ENCODE peak calls at places on chromosomes 1 and 21, in nine cellular contexts. Q is lung; C is HCT116; B is stimulated activated CD8-positive, alpha-beta memory T cell treated with anti-CD3 and anti-CD28 coated beads, Interleukin-2, amount 100 ng/mL, for 1 hour; I is mesothelial cell of epicardium; A is stimulated activated effector memory CD8-positive, alpha-beta T cell treated with anti-CD3 and anti-CD28 coated beads, Interleukin-12 subunit alpha, Interleukin-12 subunit beta, amount 100 ng/mL, for 72 hours; P is D341Med; J is SJSA1; O is GM13977. V is an unnamed sample.
A peak's percentile ranks its signal among the peaks of the same experiment; 100 is the strongest.

GRCh38 chr1:43436371-43436770 is 17.4 kb downstream of the HYI start:
- DNase-seq in Q (no peak), C (no peak), B (no peak), I (no peak), A (no peak), P (no peak), J (no peak), O (no peak), V (no peak)

GRCh38 chr1:40783001-40783905 is at the start of gene KCNQ4:
- DNase-seq in Q (peak; percentile 41), C (no peak), B (no peak), I (no peak), A (no peak), P (peak; percentile 82), J (no peak), O (peak; percentile 63), V (peak; percentile 84)

GRCh38 chr1:242691603-242691945 is 167.1 kb upstream of the PLD5 start:
- DNase-seq in Q (no peak), C (no peak), B (no peak), I (no peak), A (no peak), P (no peak), J (no peak), O (no peak), V (no peak)

GRCh38 chr1:164058192-164058591 is 500.8 kb upstream of the PBX1 start:
- DNase-seq in Q (no peak), C (no peak), B (no peak), I (no peak), A (no peak), P (no peak), J (no peak), O (no peak), V (no peak)

GRCh38 chr1:183272390-183272801 is 86.3 kb downstream of the LAMC2 start:
- DNase-seq in Q (no peak), C (no peak), B (no peak), I (no peak), A (no peak), P (no peak), J (peak; percentile 83), O (no peak), V (no peak)

GRCh38 chr1:199854681-199855321 is 172.7 kb upstream of the NR5A2 start:
- DNase-seq in Q (no peak), C (no peak), B (no peak), I (no peak), A (no peak), P (no peak), J (peak; percentile 18), O (no peak), V (no peak)

GRCh38 chr1:173048629-173049326 is 2.0 kb downstream of the TNFSF18 start:
- DNase-seq in Q (no peak), C (no peak), B (no peak), I (no peak), A (no peak), P (no peak), J (peak; percentile 30), O (no peak), V (no peak)

GRCh38 chr21:18368193-18368592 is 35.4 kb downstream of the TMPRSS15 start:
- DNase-seq in Q (no peak), C (no peak), B (no peak), I (no peak), A (no peak), P (no peak), J (no peak), O (no peak), V (no peak)

GRCh38 chr1:5744342-5744741 is 247.9 kb downstream of the NPHP4 start:
- DNase-seq in Q (no peak), C (no peak), B (no peak), I (no peak), A (no peak), P (no peak), J (no peak), O (no peak), V (no peak)

GRCh38 chr21:39182016-39182415 is 1.2 kb downstream of the PSMG1 start:
- DNase-seq in Q (no peak), C (no peak), B (no peak), I (no peak), A (no peak), P (no peak), J (no peak), O (no peak), V (no peak)

GRCh38 chr21:41777934-41778815 is 11.3 kb upstream of the RIPK4 start:
- DNase-seq in Q (peak; percentile 88), C (peak; percentile 84), B (no peak), I (peak; percentile 65), A (no peak), P (peak; percentile 86), J (peak; percentile 67), O (no peak), V (peak; percentile 97)